ENCODE peak calls at places on chromosomes 11 and 22, in four cellular contexts. D is fibroblast of lung, I is heart right ventricle, W is kidney epithelial cell. Q is an unnamed sample. For H3K36me3 and H3K27me3, the result is how much of the 10 kb centered on the place peaks cover.

GRCh38 chr11:66365711-66366619 is 5.6 kb downstream of the SLC29A2 start:
- DNase-seq in W (no peak), D (no peak), I (no peak), Q (no peak)

GRCh38 chr11:117226388-117227385 is 5.2 kb downstream of the PCSK7 start:
- DNase-seq in W (peak), D (peak), I (no peak), Q (peak)

GRCh38 chr11:122440783-122441701 is 214.5 kb upstream of the UBASH3B start:
- DNase-seq in D (peak), W (no peak), I (peak), Q (no peak)

GRCh38 chr11:73393479-73394415 is 17.5 kb downstream of the RELT start:
- DNase-seq in W (peak), D (peak), I (peak), Q (no peak)

GRCh38 chr11:64234840-64235379 is 526 bp downstream of the VEGFB start:
- DNase-seq in I (peak), D (no peak), W (no peak), Q (peak)

GRCh38 chr11:60993611-60994010 is 22.1 kb downstream of the CD6 start:
- DNase-seq in D (no peak), I (no peak), W (no peak), Q (no peak)

GRCh38 chr11:518463-519202 is 11.6 kb upstream of the RNH1 start:
- DNase-seq in W (peak), D (peak), I (peak), Q (peak)

GRCh38 chr11:71120346-71120963 is 131.9 kb downstream of the SHANK2 start:
- DNase-seq in D (no peak), I (no peak), W (no peak), Q (no peak)

GRCh38 chr11:96097844-96098421 is 174.0 kb upstream of the MTMR2 start:
- DNase-seq in D (peak), I (no peak), W (no peak), Q (no peak)

GRCh38 chr11:112454841-112455240 is 194.2 kb upstream of the PLET1 start:
- DNase-seq in W (no peak), I (no peak), D (no peak), Q (no peak)

GRCh38 chr11:79170289-79170688 is 270.5 kb downstream of the TENM4 start:
- DNase-seq in I (no peak), D (peak), W (no peak), Q (no peak)

GRCh38 chr11:79174045-79175008 is 266.5 kb downstream of the TENM4 start:
- DNase-seq in I (no peak), W (no peak), D (peak), Q (no peak)

GRCh38 chr11:79168530-79169110 is 272.2 kb downstream of the TENM4 start:
- DNase-seq in D (no peak), W (no peak), I (no peak), Q (no peak)

GRCh38 chr11:79179087-79179486 is 261.7 kb downstream of the TENM4 start:
- DNase-seq in W (no peak), D (peak), I (no peak), Q (no peak)

GRCh38 chr11:79173615-79174014 is 267.2 kb downstream of the TENM4 start:
- DNase-seq in W (peak), I (no peak), D (peak), Q (no peak)
- H3K4me3 ChIP-seq in W (no peak), I (no peak), D (no peak), Q (no peak)

GRCh38 chr22:31332010-31332409 is 14.1 kb downstream of the PATZ1 start:
- DNase-seq in W (no peak), I (no peak), D (no peak), Q (no peak)
- H3K36me3 ChIP-seq in W (under half), I (half or more), D (under half), Q (under half)

GRCh38 chr11:44325698-44326097 is 15.8 kb upstream of the ALX4 start:
- DNase-seq in I (no peak), W (no peak), D (no peak), Q (no peak)
- H3K27me3 ChIP-seq in I (half or more), W (half or more), D (half or more), Q (under half)

GRCh38 chr11:74466916-74467885 is at the start of gene KCNE3:
- DNase-seq in W (no peak), I (peak), D (peak), Q (no peak)
- H3K4me3 ChIP-seq in W (peak), I (peak), D (no peak), Q (no peak)

DNA sequence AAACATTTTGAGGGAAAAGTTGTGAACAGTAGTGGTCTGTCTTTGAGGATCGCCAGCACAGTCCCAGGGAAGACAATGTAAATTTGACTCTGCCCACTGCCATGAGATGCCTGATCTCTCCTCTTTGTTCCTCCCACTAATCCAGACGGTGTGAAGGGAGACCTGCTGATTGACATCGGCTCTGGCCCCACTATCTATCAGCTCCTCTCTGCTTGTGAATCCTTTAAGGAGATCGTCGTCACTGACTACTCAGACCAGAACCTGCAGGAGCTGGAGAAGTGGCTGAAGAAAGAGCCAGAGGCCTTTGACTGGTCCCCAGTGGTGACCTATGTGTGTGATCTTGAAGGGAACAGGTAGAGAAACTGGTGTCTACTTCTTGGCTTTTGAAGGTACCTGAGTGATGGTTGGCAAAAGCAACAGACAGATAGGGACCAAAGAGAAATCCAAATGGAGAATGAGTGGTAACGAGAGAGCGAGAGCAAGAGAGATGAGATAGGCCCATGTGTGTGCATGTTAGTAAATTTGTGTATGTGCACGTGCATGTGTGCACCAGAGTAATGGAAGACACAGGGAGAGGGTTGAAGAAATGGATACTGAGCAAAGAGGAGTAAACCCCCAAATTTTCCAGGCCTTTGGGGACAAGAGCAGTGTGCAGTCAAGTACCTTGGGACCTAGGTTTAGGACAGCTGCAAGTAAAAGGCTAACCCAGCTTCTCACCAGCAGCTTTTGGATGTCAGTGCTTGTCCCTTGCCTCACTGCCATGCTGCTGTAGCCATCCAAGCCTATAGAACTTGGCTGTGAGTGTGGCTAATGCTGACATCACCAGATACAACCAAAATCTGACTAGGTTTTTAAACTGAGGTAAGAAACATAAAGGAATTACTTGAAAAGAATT is 1.9 kb downstream of the NNMT start:
- DNase-seq in W (no peak), I (no peak), D (peak), Q (no peak)
- H3K36me3 ChIP-seq in W (under half), I (under half), D (under half), Q (under half)

GRCh38 chr11:20011294-20011951 is 148.9 kb downstream of the DBX1 start:
- DNase-seq in I (no peak), D (peak), W (no peak), Q (no peak)
- H3K27me3 ChIP-seq in I (under half), D (under half), W (under half), Q (under half)

GRCh38 chr11:128741928-128742327 is 48.1 kb downstream of the FLI1 start:
- DNase-seq in W (no peak), I (no peak), D (no peak), Q (no peak)
- H3K4me3 ChIP-seq in W (no peak), I (no peak), D (no peak), Q (no peak)

GRCh38 chr11:68896171-68896959 is 7.3 kb downstream of the MRPL21 start:
- DNase-seq in I (no peak), D (no peak), W (no peak), Q (no peak)
- H3K36me3 ChIP-seq in I (half or more), D (under half), W (under half), Q (under half)

GRCh38 chr22:49094858-49095257 is 732.8 kb downstream of the BRD1 start:
- DNase-seq in W (no peak), D (no peak), I (no peak), Q (no peak)

GRCh38 chr22:49096476-49096875 is 731.2 kb downstream of the BRD1 start:
- DNase-seq in D (no peak), I (no peak), W (no peak), Q (no peak)

GRCh38 chr22:49097171-49097925 is 730.3 kb downstream of the BRD1 start:
- DNase-seq in I (no peak), D (no peak), W (no peak), Q (no peak)

GRCh38 chr22:49094151-49094550 is 733.5 kb downstream of the BRD1 start:
- DNase-seq in W (no peak), I (no peak), D (no peak), Q (no peak)

DNA sequence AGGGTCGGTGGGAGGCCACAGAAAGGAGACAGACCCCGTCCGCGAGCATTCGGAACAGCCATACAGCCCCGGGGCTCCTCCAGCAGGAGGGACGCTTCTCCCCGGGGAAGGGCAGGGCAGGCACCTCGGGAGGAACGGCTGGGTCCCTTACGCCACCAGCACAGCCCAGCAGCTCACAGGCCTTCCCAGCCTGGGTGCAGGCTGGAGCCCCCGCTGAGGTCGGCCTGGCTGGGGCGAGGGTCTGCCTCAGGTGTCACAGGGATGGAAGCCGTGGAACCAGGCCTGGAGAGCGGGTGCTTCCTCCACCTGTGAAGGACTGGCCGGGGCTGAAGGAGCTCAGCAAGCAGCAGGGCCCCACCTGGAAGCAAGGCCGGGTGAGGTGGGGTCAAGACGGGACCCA is 732.3 kb downstream of the BRD1 start:
- DNase-seq in D (no peak), I (no peak), W (no peak), Q (no peak)
- H3K27me3 ChIP-seq in D (under half), I (under half), W (under half), Q (under half)

GRCh38 chr11:3077846-3078440 is 20.7 kb upstream of the CARS1 start:
- DNase-seq in W (no peak), I (no peak), D (no peak), Q (no peak)
- H3K4me3 ChIP-seq in W (no peak), I (no peak), D (no peak), Q (no peak)